ENCODE peak calls at places on chromosomes 13 and 19, in six cellular contexts. Z is AG10803, L is fibroblast of pulmonary artery, E is amniotic stem cell, J is islet precursor cell, V is dorsolateral prefrontal cortex. H is an unnamed sample.

GRCh38 chr19:37977992-37978391 is 71.0 kb downstream of the SIPA1L3 start:
- DNase-seq in E (no peak), L (peak; percentile 67), J (peak; percentile 64), V (peak; percentile 47), Z (peak; percentile 75), H (no peak)

GRCh38 chr13:72953391-72953960 is 105.3 kb upstream of the KLF5 start:
- DNase-seq in L (no peak), J (no peak), E (no peak), V (no peak), Z (no peak), H (no peak)

GRCh38 chr19:1911995-1912394 is 6.8 kb downstream of the ADAT3 start:
- DNase-seq in V (no peak), L (no peak), Z (no peak), E (no peak), J (no peak), H (no peak)

GRCh38 chr13:31943591-31943990 is 88.0 kb upstream of the FRY start:
- DNase-seq in V (no peak), Z (peak; percentile 75), E (no peak), L (no peak), J (no peak), H (no peak)

GRCh38 chr19:14113762-14114414 is 3.7 kb downstream of the PRKACA start:
- DNase-seq in J (no peak), V (no peak), Z (no peak), L (no peak), E (no peak), H (peak; percentile 71)

GRCh38 chr13:44050450-44051063 is 170.9 kb downstream of the LACC1 start:
- DNase-seq in Z (peak; percentile 27), E (peak; percentile 11), J (no peak), L (peak; percentile 63), V (no peak), H (no peak)

GRCh38 chr13:54733639-54734038 is 1705.0 kb downstream of the OLFM4 start:
- DNase-seq in V (no peak), L (no peak), Z (no peak), E (no peak), J (peak; percentile 57), H (peak; percentile 62)

GRCh38 chr19:30406220-30406944 is 34.2 kb downstream of the ZNF536 start:
- DNase-seq in V (peak; percentile 69), L (no peak), E (no peak), J (peak; percentile 69), Z (peak; percentile 61), H (peak; percentile 73)

GRCh38 chr13:66553391-66553790 is 676.7 kb downstream of the PCDH9 start:
- DNase-seq in V (no peak), L (peak; percentile 43), E (no peak), J (no peak), Z (peak; percentile 8), H (no peak)

GRCh38 chr13:101512650-101513049 is 60.2 kb downstream of the ITGBL1 start:
- DNase-seq in L (peak; percentile 64), J (no peak), V (no peak), E (no peak), Z (peak; percentile 88), H (no peak)

GRCh38 chr19:34508540-34508939 is 27.0 kb downstream of the WTIP start:
- DNase-seq in Z (no peak), L (no peak), J (no peak), V (no peak), E (no peak), H (no peak)

GRCh38 chr19:41871573-41872383 is 5.3 kb upstream of the CD79A start:
- DNase-seq in Z (no peak), J (peak; percentile 62), L (no peak), V (no peak), E (no peak), H (peak; percentile 74)

GRCh38 chr13:51785592-51786424 is 18.2 kb downstream of the DHRS12 start:
- DNase-seq in V (peak; percentile 34), E (no peak), L (peak; percentile 51), Z (peak; percentile 54), J (no peak), H (peak; percentile 60)

GRCh38 chr13:99959538-99960230 is 11.9 kb downstream of the ZIC5 start:
- DNase-seq in L (no peak), V (peak; percentile 37), J (no peak), Z (no peak), E (no peak), H (peak; percentile 81)

GRCh38 chr13:39565036-39565949 is 37.7 kb downstream of the LHFPL6 start:
- DNase-seq in J (peak; percentile 91), V (no peak), E (peak; percentile 35), L (peak; percentile 93), Z (peak; percentile 97), H (peak; percentile 77)

GRCh38 chr13:32150794-32151193 is 119.2 kb downstream of the FRY start:
- DNase-seq in J (no peak), Z (peak; percentile 88), E (no peak), L (peak; percentile 75), V (no peak), H (no peak)

GRCh38 chr13:20546559-20546958 is 20.4 kb upstream of the IFT88 start:
- DNase-seq in E (no peak), Z (no peak), V (no peak), L (no peak), J (no peak), H (no peak)